ENCODE peak calls at places on chromosome 5, in five cellular contexts. T is activated CD4-positive, CD25-positive, alpha-beta regulatory T cell; P is GM06990; F is mesendoderm; X is GM04503. U is an unnamed sample.

GRCh38 chr5:92574023-92574422 is 1007.0 kb downstream of the NR2F1-AS1 start:
- DNase-seq in T (no peak), P (no peak), F (no peak), X (no peak), U (no peak)

GRCh38 chr5:124584991-124585715 is 161.3 kb downstream of the ZNF608 start:
- DNase-seq in T (no peak), P (no peak), F (no peak), X (no peak), U (no peak)

GRCh38 chr5:139651863-139652787 is 4.0 kb downstream of the CXXC5 start:
- DNase-seq in T (peak; percentile 42), P (peak; percentile 97), F (no peak), X (peak; percentile 65), U (peak; percentile 85)

GRCh38 chr5:87770601-87771121 is 357.9 kb upstream of the CCNH start:
- DNase-seq in T (no peak), P (no peak), F (peak; percentile 48), X (no peak), U (no peak)

GRCh38 chr5:130520211-130520610 is 615.9 kb downstream of the CHSY3 start:
- DNase-seq in T (no peak), P (no peak), F (peak; percentile 85), X (no peak), U (peak; percentile 3)

GRCh38 chr5:134142088-134142487 is 27.6 kb downstream of the TCF7 start:
- DNase-seq in T (no peak), P (no peak), F (no peak), X (no peak), U (no peak)

GRCh38 chr5:74361406-74362358 is 278.8 kb downstream of the ENC1 start:
- DNase-seq in T (no peak), P (no peak), F (no peak), X (no peak), U (no peak)

GRCh38 chr5:173451651-173452050 is 123.4 kb upstream of the STC2 start:
- DNase-seq in T (no peak), P (no peak), F (no peak), X (no peak), U (no peak)

GRCh38 chr5:87127956-87128687 is 139.6 kb upstream of the RASA1 start:
- DNase-seq in T (no peak), P (no peak), F (no peak), X (no peak), U (no peak)

GRCh38 chr5:154097031-154097430 is 58.3 kb downstream of the MFAP3 start:
- DNase-seq in T (no peak), P (no peak), F (peak; percentile 67), X (no peak), U (peak; percentile 35)

GRCh38 chr5:140544986-140545385 is 2.5 kb upstream of the EIF4EBP3 start:
- DNase-seq in T (no peak), P (no peak), F (no peak), X (no peak), U (no peak)

GRCh38 chr5:127930311-127930710 is 153.3 kb upstream of the SLC12A2 start:
- DNase-seq in T (no peak), P (no peak), F (no peak), X (no peak), U (no peak)

GRCh38 chr5:530001-530400 is 5.8 kb upstream of the SLC9A3 start:
- DNase-seq in T (no peak), P (no peak), F (no peak), X (no peak), U (no peak)

GRCh38 chr5:135242496-135243193 is 156.4 kb downstream of the MACROH2A1 start:
- DNase-seq in T (no peak), P (no peak), F (no peak), X (peak; percentile 34), U (no peak)